ENCODE peak calls at places on chromosome 17, in four cellular contexts. C is Peyer's patch, Z is AG10803, S is thoracic aorta. G is an unnamed sample.

GRCh38 chr17:35889241-35889640 is 9.1 kb upstream of the CCL5 start:
- DNase-seq in S (no peak), C (no peak), Z (no peak), G (no peak)

GRCh38 chr17:49894761-49895160 is 46.9 kb upstream of the TAC4 start:
- DNase-seq in C (no peak), Z (no peak), S (no peak), G (no peak)

GRCh38 chr17:8806206-8807069 is 7.3 kb upstream of the MFSD6L start:
- DNase-seq in S (no peak), Z (no peak), C (no peak), G (no peak)

GRCh38 chr17:72976971-72977767 is 115.3 kb downstream of the SLC39A11 start:
- DNase-seq in S (no peak), Z (peak), C (no peak), G (peak)

GRCh38 chr17:4177732-4178131 is 34.7 kb downstream of the CYB5D2 start:
- DNase-seq in Z (no peak), S (no peak), C (no peak), G (no peak)

GRCh38 chr17:28042721-28043291 is 329 bp downstream of the NLK start:
- DNase-seq in C (no peak), S (no peak), Z (no peak), G (no peak)

GRCh38 chr17:59074494-59074893 is 32.2 kb downstream of the TRIM37 start:
- DNase-seq in Z (peak), C (no peak), S (no peak), G (peak)

GRCh38 chr17:81148986-81149533 is 16.2 kb upstream of the PVALEF start:
- DNase-seq in S (no peak), C (no peak), Z (no peak), G (no peak)

GRCh38 chr17:77376795-77377751 is 236.3 kb downstream of the SEC14L1 start:
- DNase-seq in S (no peak), C (no peak), Z (peak), G (peak)

GRCh38 chr17:72302735-72303134 is 181.9 kb downstream of the SOX9 start:
- DNase-seq in C (no peak), S (no peak), Z (no peak), G (no peak)

DNA sequence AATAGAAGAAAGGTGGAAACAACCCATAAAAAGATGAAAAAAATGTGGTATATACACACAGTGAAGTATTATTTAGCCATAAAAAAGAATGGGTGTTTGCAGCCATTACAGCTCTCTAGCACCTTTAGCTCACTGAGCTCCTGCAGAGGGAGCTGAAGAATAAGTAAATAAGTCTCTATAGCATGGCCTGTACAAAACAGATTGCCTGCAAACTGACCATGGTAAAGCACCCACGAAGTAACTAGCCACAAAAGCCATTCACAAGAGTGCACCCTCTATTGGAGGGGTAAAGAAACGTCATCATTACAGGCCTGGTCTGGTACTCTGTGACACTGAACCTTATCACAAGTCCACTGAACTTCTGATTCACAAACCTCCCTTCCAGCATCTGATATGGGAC is 76.3 kb downstream of the USP32 start:
- DNase-seq in C (no peak), Z (no peak), S (no peak), G (no peak)
- TF ChIP-seq CTCF in C (no peak), Z (no peak), S (no peak), G (no peak)

DNA sequence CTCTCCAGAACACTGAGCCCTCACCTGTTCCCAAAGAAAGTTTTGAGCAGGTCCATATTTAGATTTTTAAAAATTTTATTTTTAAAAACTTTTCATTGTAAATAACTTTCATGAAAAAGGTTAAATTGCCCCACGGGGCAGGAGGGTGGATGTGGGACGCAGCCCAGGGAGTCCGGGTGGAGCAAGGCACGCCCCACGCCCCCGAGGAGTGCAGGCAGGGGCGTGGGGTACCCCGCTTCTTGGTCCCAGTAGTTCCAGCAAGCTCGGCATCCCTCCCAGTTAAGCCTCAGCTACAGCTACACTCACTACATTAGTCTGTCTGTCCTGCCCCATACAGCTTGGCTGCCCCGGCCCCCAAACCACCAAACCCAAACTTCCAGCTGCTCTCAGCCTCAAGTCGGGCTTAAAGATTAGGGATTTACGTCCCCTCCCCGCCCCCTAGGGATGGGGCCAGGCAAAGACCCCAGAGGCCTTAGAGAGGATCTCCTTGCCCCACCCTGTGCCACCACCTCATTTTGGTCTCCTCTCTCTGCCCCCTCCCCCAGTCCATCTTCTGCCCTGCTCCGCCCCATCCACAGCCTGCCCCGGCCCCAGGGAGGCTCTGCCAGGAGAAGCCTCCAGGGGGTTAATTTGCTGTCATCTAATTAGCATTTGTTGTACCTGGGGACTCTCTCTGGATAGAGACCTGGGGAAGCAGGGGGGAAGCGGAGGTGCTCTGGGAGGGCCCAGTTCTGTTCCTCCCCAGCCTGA is 4.6 kb downstream of the FOXJ1 start:
- DNase-seq in S (no peak), Z (no peak), C (no peak), G (no peak)
- H3K4me3 ChIP-seq in S (no peak), Z (no peak), C (no peak), G (no peak)

GRCh38 chr17:33145941-33146340 is 147.2 kb downstream of the ASIC2 start:
- DNase-seq in C (no peak), S (no peak), Z (no peak), G (no peak)
- TF ChIP-seq CTCF in C (no peak), S (no peak), Z (no peak), G (no peak)

GRCh38 chr17:45225051-45225700 is 3.5 kb downstream of the FMNL1 start:
- DNase-seq in Z (no peak), C (no peak), S (no peak), G (no peak)
- H3K4me3 ChIP-seq in Z (no peak), C (peak), S (peak), G (no peak)

GRCh38 chr17:41416478-41416877 is 7.9 kb downstream of the KRT37 start:
- DNase-seq in C (no peak), S (no peak), Z (peak), G (no peak)

GRCh38 chr17:41415833-41416335 is 8.5 kb downstream of the KRT37 start:
- DNase-seq in C (no peak), S (no peak), Z (peak), G (peak)

GRCh38 chr17:41418116-41418860 is 6.1 kb downstream of the KRT37 start:
- DNase-seq in C (no peak), Z (no peak), S (no peak), G (no peak)

GRCh38 chr17:41419712-41420111 is 4.7 kb downstream of the KRT37 start:
- DNase-seq in S (no peak), Z (no peak), C (no peak), G (no peak)

DNA sequence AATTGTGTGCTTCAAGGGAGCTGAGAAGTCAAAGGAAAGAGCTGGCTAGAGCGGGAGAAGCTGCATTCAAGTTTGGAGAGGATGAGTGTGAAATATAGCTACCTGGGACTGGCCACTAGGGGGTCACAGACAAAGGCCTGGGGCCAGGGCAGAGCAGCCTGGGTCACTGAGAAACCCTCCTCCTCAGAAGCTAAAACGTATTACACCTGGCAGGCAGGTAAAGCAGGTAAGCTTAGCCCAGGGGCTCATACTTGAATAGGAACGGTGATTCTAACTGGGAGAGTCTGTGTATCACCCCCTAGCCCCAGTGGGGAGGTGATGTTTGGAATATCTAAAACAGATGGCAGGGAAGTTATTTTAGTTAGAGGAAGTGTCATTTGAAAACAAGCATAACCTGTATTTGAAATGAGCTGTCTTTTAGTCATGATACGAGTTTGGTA is 6.8 kb downstream of the KRT37 start:
- DNase-seq in Z (no peak), C (no peak), S (no peak), G (no peak)
- TF ChIP-seq CTCF in Z (peak), C (peak), S (no peak), G (peak)

GRCh38 chr17:48439473-48439872 is 9.5 kb upstream of the SKAP1 start:
- DNase-seq in C (no peak), S (no peak), Z (no peak), G (no peak)

GRCh38 chr17:48441862-48442261 is 11.8 kb upstream of the SKAP1 start:
- DNase-seq in S (no peak), Z (no peak), C (no peak), G (no peak)

GRCh38 chr17:48441231-48441711 is 11.3 kb upstream of the SKAP1 start:
- DNase-seq in C (no peak), S (no peak), Z (no peak), G (no peak)

GRCh38 chr17:48439875-48440505 is 10.0 kb upstream of the SKAP1 start:
- DNase-seq in S (no peak), C (no peak), Z (no peak), G (no peak)

DNA sequence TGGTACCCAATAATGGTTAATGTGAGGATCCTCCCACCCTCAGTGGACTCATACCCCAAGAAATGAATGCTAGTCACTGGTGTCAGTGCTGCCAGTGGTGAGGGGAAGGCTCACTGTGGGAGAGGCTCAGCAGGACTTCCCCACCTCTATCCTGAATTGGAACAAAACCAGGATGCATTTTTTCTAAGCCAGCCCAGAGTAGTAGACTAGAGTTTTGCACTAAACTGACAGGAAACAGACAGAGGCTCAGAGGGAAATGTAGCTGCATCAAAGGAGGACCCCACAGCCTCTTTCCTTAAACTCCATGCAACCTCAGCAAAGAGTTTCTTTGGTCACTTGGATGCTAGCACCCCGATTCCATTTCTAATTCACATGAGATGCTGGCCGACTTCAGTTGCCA is 10.6 kb upstream of the SKAP1 start:
- DNase-seq in Z (no peak), S (no peak), C (no peak), G (no peak)
- H3K4me3 ChIP-seq in Z (no peak), S (no peak), C (no peak), G (no peak)

DNA sequence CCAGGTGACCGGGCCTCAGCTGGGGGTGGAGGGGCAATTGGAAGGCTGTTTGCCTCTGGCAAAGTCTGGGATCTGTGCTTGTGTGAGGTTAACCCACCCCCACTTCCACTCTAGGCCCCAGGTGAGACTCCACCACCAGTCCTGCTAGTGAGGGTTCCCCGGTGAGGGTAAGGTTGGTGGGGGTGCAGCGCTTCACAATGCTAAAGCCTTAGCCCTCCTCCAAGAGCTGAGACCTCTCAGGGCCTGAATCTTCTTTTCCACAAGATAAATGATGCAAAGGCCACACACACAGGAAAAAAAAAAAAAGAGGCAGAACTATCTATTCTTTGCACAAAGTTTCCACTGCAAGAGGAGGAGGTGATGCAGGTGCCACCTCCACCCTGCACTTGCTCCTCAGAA is 4.1 kb downstream of the CISD3 start:
- DNase-seq in C (no peak), S (no peak), Z (no peak), G (no peak)
- TF ChIP-seq CTCF in C (no peak), S (no peak), Z (no peak), G (no peak)